ENCODE peak calls at places on chromosome 15, in four cellular contexts. One of them, this sample, is unnamed.

GRCh38 chr15:75452364-75452967 is 976 bp upstream of the SIN3A start:
- DNase-seq in SK-N-SH: no peak
- DNase-seq in K562: peak
- DNase-seq in GM12878: peak
- DNase-seq in this sample: peak

GRCh38 chr15:25249236-25250010 is 189.4 kb downstream of the UBE3A start:
- DNase-seq in SK-N-SH: no peak
- DNase-seq in K562: no peak
- DNase-seq in GM12878: no peak
- DNase-seq in this sample: peak

GRCh38 chr15:39487180-39487735 is 93.6 kb upstream of the THBS1 start:
- DNase-seq in SK-N-SH: no peak
- DNase-seq in K562: no peak
- DNase-seq in GM12878: no peak
- DNase-seq in this sample: no peak

GRCh38 chr15:63939531-63940130 is 105.9 kb upstream of the HERC1 start:
- DNase-seq in SK-N-SH: no peak
- DNase-seq in K562: no peak
- DNase-seq in GM12878: peak
- DNase-seq in this sample: no peak

GRCh38 chr15:78702609-78703332 is 61.8 kb upstream of the CHRNB4 start:
- DNase-seq in SK-N-SH: no peak
- DNase-seq in K562: no peak
- DNase-seq in GM12878: no peak
- DNase-seq in this sample: no peak

GRCh38 chr15:39874890-39875549 is 45.0 kb downstream of the GPR176 start:
- DNase-seq in SK-N-SH: peak
- DNase-seq in K562: no peak
- DNase-seq in GM12878: no peak
- DNase-seq in this sample: no peak

GRCh38 chr15:79192462-79193036 is 90.0 kb upstream of the ANKRD34C start:
- DNase-seq in SK-N-SH: no peak
- DNase-seq in K562: no peak
- DNase-seq in GM12878: no peak
- DNase-seq in this sample: no peak

GRCh38 chr15:90400759-90401314 is 12.8 kb downstream of the IQGAP1 start:
- DNase-seq in SK-N-SH: peak
- DNase-seq in K562: peak
- DNase-seq in GM12878: peak
- DNase-seq in this sample: peak

GRCh38 chr15:84818221-84819131 is 1.3 kb downstream of the ALPK3 start:
- DNase-seq in SK-N-SH: peak
- DNase-seq in K562: peak
- DNase-seq in GM12878: no peak
- DNase-seq in this sample: peak

GRCh38 chr15:48250640-48251076 is 44.6 kb downstream of the SLC12A1 start:
- DNase-seq in SK-N-SH: peak
- DNase-seq in K562: peak
- DNase-seq in GM12878: peak
- DNase-seq in this sample: peak

GRCh38 chr15:47974724-47975123 is 146.1 kb upstream of the SLC24A5 start:
- DNase-seq in SK-N-SH: no peak
- DNase-seq in K562: no peak
- DNase-seq in GM12878: no peak
- DNase-seq in this sample: no peak

GRCh38 chr15:101011582-101011981 is 92.4 kb downstream of the LRRK1 start:
- DNase-seq in SK-N-SH: no peak
- DNase-seq in K562: no peak
- DNase-seq in GM12878: no peak
- DNase-seq in this sample: no peak

GRCh38 chr15:89772933-89773583 is 3.1 kb upstream of the MESP2 start:
- DNase-seq in SK-N-SH: peak
- DNase-seq in K562: peak
- DNase-seq in GM12878: no peak
- DNase-seq in this sample: no peak

GRCh38 chr15:31338318-31338878 is 11.8 kb downstream of the KLF13 start:
- DNase-seq in SK-N-SH: no peak
- DNase-seq in K562: no peak
- DNase-seq in GM12878: no peak
- DNase-seq in this sample: no peak

GRCh38 chr15:43329222-43329959 is 982 bp downstream of the LCMT2 start:
- DNase-seq in SK-N-SH: no peak
- DNase-seq in K562: peak
- DNase-seq in GM12878: no peak
- DNase-seq in this sample: peak

GRCh38 chr15:45064386-45064785 is 41.4 kb downstream of the SORD start:
- DNase-seq in SK-N-SH: no peak
- DNase-seq in K562: no peak
- DNase-seq in GM12878: no peak
- DNase-seq in this sample: no peak

GRCh38 chr15:48021336-48022086 is 99.3 kb upstream of the SLC24A5 start:
- DNase-seq in SK-N-SH: no peak
- DNase-seq in K562: no peak
- DNase-seq in GM12878: no peak
- DNase-seq in this sample: no peak

GRCh38 chr15:85854345-85855097 is 59.8 kb upstream of the KLHL25 start:
- DNase-seq in SK-N-SH: peak
- DNase-seq in K562: peak
- DNase-seq in GM12878: no peak
- DNase-seq in this sample: peak

GRCh38 chr15:80550219-80550909 is 144.7 kb upstream of the ABHD17C start:
- DNase-seq in SK-N-SH: no peak
- DNase-seq in K562: no peak
- DNase-seq in GM12878: peak
- DNase-seq in this sample: no peak

GRCh38 chr15:82833283-82833682 is 23.9 kb downstream of the WHAMM start:
- DNase-seq in SK-N-SH: no peak
- DNase-seq in K562: no peak
- DNase-seq in GM12878: no peak
- DNase-seq in this sample: no peak

GRCh38 chr15:82830427-82831173 is 21.2 kb downstream of the WHAMM start:
- DNase-seq in SK-N-SH: no peak
- DNase-seq in K562: no peak
- DNase-seq in GM12878: no peak
- DNase-seq in this sample: no peak

GRCh38 chr15:82829234-82829633 is 19.8 kb downstream of the WHAMM start:
- DNase-seq in SK-N-SH: no peak
- DNase-seq in K562: no peak
- DNase-seq in GM12878: no peak
- DNase-seq in this sample: no peak

GRCh38 chr15:82832601-82833209 is 23.3 kb downstream of the WHAMM start:
- DNase-seq in SK-N-SH: no peak
- DNase-seq in K562: no peak
- DNase-seq in GM12878: peak
- DNase-seq in this sample: no peak

GRCh38 chr15:82831894-82832600 is 22.6 kb downstream of the WHAMM start:
- DNase-seq in SK-N-SH: no peak
- DNase-seq in K562: no peak
- DNase-seq in GM12878: no peak
- DNase-seq in this sample: no peak
- TF ChIP-seq USF1 in SK-N-SH: no peak
- TF ChIP-seq USF1 in K562: no peak
- TF ChIP-seq USF1 in GM12878: no peak
- TF ChIP-seq USF1 in this sample: no peak

GRCh38 chr15:66306381-66306780 is 13.0 kb downstream of the DIS3L start:
- DNase-seq in SK-N-SH: no peak
- DNase-seq in K562: no peak
- DNase-seq in GM12878: no peak
- DNase-seq in this sample: no peak
- TF ChIP-seq USF1 in SK-N-SH: no peak
- TF ChIP-seq USF1 in K562: no peak
- TF ChIP-seq USF1 in GM12878: no peak
- TF ChIP-seq USF1 in this sample: no peak

GRCh38 chr15:42050484-42051255 is 29.8 kb upstream of the PLA2G4E start:
- DNase-seq in SK-N-SH: no peak
- DNase-seq in K562: no peak
- DNase-seq in GM12878: no peak
- DNase-seq in this sample: no peak

GRCh38 chr15:42048821-42049200 is 28.0 kb upstream of the PLA2G4E start:
- DNase-seq in SK-N-SH: no peak
- DNase-seq in K562: no peak
- DNase-seq in GM12878: no peak
- DNase-seq in this sample: no peak

GRCh38 chr15:42053914-42054313 is 33.1 kb upstream of the PLA2G4E start:
- DNase-seq in SK-N-SH: no peak
- DNase-seq in K562: no peak
- DNase-seq in GM12878: no peak
- DNase-seq in this sample: no peak

GRCh38 chr15:42056934-42057743 is 36.3 kb upstream of the PLA2G4E start:
- DNase-seq in SK-N-SH: peak
- DNase-seq in K562: peak
- DNase-seq in GM12878: no peak
- DNase-seq in this sample: peak

DNA sequence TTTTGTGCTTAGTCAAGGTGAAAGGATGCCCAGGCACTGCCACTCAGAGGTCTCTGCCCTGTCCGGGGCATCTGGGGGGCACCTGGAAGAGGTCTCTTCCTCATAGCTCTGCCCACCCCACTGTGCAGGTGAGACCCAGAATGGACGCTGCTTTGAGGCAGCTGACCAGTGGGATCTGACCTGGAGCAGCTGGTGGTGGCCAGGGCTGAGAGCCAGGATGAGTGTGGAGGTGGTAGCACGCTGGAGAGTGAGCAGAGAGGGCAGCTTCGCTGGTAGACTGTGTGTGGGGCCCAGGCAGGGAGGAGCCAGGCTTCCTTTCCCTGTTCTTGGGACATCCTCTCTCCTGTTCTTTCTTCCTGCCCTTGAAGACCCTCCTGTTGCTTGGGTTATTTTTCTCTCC is 32.2 kb upstream of the PLA2G4E start:
- DNase-seq in SK-N-SH: no peak
- DNase-seq in K562: no peak
- DNase-seq in GM12878: no peak
- DNase-seq in this sample: no peak
- TF ChIP-seq USF1 in SK-N-SH: no peak
- TF ChIP-seq USF1 in K562: no peak
- TF ChIP-seq USF1 in GM12878: no peak
- TF ChIP-seq USF1 in this sample: no peak

GRCh38 chr15:82124331-82125263 is 78.8 kb upstream of the MEX3B start:
- DNase-seq in SK-N-SH: no peak
- DNase-seq in K562: no peak
- DNase-seq in GM12878: no peak
- DNase-seq in this sample: peak

GRCh38 chr15:82127581-82127980 is 81.8 kb upstream of the MEX3B start:
- DNase-seq in SK-N-SH: no peak
- DNase-seq in K562: no peak
- DNase-seq in GM12878: no peak
- DNase-seq in this sample: no peak

GRCh38 chr15:82118040-82118439 is 72.2 kb upstream of the MEX3B start:
- DNase-seq in SK-N-SH: no peak
- DNase-seq in K562: no peak
- DNase-seq in GM12878: no peak
- DNase-seq in this sample: no peak

GRCh38 chr15:82126346-82126745 is 80.5 kb upstream of the MEX3B start:
- DNase-seq in SK-N-SH: no peak
- DNase-seq in K562: no peak
- DNase-seq in GM12878: no peak
- DNase-seq in this sample: no peak

DNA sequence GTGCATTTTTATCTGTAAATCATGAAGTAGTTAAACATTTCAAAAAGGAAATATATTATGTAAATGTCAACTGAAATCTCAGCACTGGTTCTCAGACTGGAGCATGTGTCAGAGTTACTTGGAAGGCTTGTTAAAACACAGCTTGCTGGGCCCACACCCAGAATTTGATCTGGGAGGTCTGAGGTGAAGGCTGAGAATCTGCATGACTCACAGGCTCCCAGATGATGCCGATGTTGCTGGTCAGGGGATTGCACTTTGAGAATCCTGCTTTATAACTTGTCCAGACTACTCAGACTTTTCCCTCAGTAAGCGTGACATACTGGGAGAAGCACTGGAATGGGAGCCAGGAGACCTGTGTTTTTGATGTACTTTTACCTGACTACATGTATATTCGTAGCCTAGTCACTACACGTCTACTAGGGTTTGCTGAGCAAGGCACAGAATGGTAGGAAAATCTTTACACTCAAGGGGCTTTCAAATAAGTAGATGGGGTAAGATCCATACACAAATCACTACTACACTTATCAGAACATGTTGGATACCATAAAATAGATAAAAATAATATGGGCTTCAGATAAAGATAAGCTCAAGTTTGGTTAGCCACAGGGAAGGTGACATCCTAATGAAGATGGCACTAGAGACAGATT is 77.1 kb upstream of the MEX3B start:
- DNase-seq in SK-N-SH: no peak
- DNase-seq in K562: no peak
- DNase-seq in GM12878: no peak
- DNase-seq in this sample: no peak
- TF ChIP-seq USF1 in SK-N-SH: no peak
- TF ChIP-seq USF1 in K562: no peak
- TF ChIP-seq USF1 in GM12878: no peak
- TF ChIP-seq USF1 in this sample: no peak

GRCh38 chr15:88021601-88022000 is 234.9 kb downstream of the NTRK3 start:
- DNase-seq in SK-N-SH: no peak
- DNase-seq in K562: no peak
- DNase-seq in GM12878: no peak
- DNase-seq in this sample: no peak
- TF ChIP-seq USF1 in SK-N-SH: no peak
- TF ChIP-seq USF1 in K562: no peak
- TF ChIP-seq USF1 in GM12878: no peak
- TF ChIP-seq USF1 in this sample: no peak

GRCh38 chr15:69031013-69032001 is 16.8 kb downstream of the NOX5 start:
- DNase-seq in SK-N-SH: peak
- DNase-seq in K562: peak
- DNase-seq in GM12878: no peak
- DNase-seq in this sample: peak
- TF ChIP-seq USF1 in SK-N-SH: peak
- TF ChIP-seq USF1 in K562: peak
- TF ChIP-seq USF1 in GM12878: no peak
- TF ChIP-seq USF1 in this sample: peak

DNA sequence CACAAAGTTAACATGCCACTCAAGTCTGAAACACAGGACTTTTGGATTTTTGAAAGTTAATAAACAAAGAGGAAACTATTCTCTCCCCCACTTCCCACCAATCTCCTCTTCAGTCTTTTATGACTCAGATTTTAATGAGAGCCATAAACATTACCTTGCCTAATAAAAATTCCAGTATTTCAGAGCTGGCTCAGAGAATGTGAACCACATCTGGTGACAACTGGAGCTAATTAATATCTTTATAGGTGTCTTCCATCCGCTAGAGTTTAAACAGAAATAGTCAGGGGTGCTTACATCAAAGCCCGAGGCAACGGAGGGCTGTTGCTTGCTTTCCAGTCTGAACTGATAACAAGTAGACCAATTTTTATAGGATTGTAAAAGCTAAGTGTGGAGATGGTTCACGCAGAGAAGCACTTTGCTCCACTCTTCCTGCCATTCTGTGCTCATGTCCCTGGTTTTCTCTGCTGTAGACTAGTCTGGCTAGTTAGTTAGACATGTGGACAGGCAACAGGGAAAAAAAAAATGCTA is 363.6 kb downstream of the NR2F2 start:
- DNase-seq in SK-N-SH: no peak
- DNase-seq in K562: no peak
- DNase-seq in GM12878: no peak
- DNase-seq in this sample: no peak
- TF ChIP-seq USF1 in SK-N-SH: no peak
- TF ChIP-seq USF1 in K562: no peak
- TF ChIP-seq USF1 in GM12878: no peak
- TF ChIP-seq USF1 in this sample: no peak